ENCODE peak calls at places on chromosome 20, in nine cellular contexts. Q is endothelial cell of umbilical vein, Y is A549, L is GM23338, X is heart left ventricle, U is sigmoid colon, E is neuronal stem cell, H is tibial artery, S is testis. G is an unnamed sample.

GRCh38 chr20:4633780-4634179 is 87.9 kb upstream of the PRND start:
- DNase-seq in U (no peak), H (no peak), Q (peak; percentile 88), L (no peak), Y (no peak), E (no peak), S (no peak), X (no peak), G (no peak)

GRCh38 chr20:63864978-63865640 is at the start of gene TPD52L2:
- DNase-seq in X (peak; percentile 99), Y (peak; percentile 98), S (peak; percentile 100), L (peak; percentile 100), E (peak; percentile 96), H (peak; percentile 99), U (peak; percentile 99), Q (peak; percentile 99), G (peak; percentile 100)

GRCh38 chr20:2387180-2387577 is 6.5 kb downstream of the TGM6 start:
- DNase-seq in U (no peak), H (no peak), X (no peak), S (peak; percentile 44), E (peak; percentile 35), Y (peak; percentile 46), L (peak; percentile 74), Q (peak; percentile 33), G (no peak)

GRCh38 chr20:1830240-1830639 is 65.0 kb upstream of the SIRPA start:
- DNase-seq in H (no peak), Q (no peak), Y (peak; percentile 91), L (no peak), E (no peak), U (no peak), S (peak; percentile 91), X (peak; percentile 80), G (peak; percentile 99)

GRCh38 chr20:60558491-60558890 is 600.3 kb downstream of the CDH26 start:
- DNase-seq in Y (no peak), H (no peak), L (no peak), E (no peak), U (no peak), Q (no peak), S (no peak), X (no peak), G (no peak)

GRCh38 chr20:43372051-43372450 is 85.6 kb upstream of the SRSF6 start:
- DNase-seq in L (no peak), Y (no peak), X (no peak), U (no peak), S (no peak), H (no peak), E (no peak), Q (no peak), G (no peak)

GRCh38 chr20:4613718-4614620 is 107.7 kb upstream of the PRND start:
- DNase-seq in H (no peak), S (peak; percentile 86), L (peak; percentile 80), X (no peak), Q (peak; percentile 69), E (no peak), Y (peak; percentile 60), U (no peak), G (no peak)

GRCh38 chr20:14921546-14921945 is 584.1 kb upstream of the FLRT3 start:
- DNase-seq in L (no peak), U (no peak), S (no peak), E (no peak), X (no peak), Y (no peak), Q (peak; percentile 29), H (no peak), G (no peak)

GRCh38 chr20:24755411-24755922 is 193.6 kb upstream of the CST7 start:
- DNase-seq in U (no peak), H (no peak), X (no peak), Y (no peak), Q (no peak), S (no peak), L (no peak), E (no peak), G (no peak)

GRCh38 chr20:2729251-2729713 is 36.7 kb downstream of the EBF4 start:
- DNase-seq in H (no peak), Y (no peak), S (no peak), Q (no peak), L (no peak), X (no peak), U (no peak), E (no peak), G (no peak)

DNA sequence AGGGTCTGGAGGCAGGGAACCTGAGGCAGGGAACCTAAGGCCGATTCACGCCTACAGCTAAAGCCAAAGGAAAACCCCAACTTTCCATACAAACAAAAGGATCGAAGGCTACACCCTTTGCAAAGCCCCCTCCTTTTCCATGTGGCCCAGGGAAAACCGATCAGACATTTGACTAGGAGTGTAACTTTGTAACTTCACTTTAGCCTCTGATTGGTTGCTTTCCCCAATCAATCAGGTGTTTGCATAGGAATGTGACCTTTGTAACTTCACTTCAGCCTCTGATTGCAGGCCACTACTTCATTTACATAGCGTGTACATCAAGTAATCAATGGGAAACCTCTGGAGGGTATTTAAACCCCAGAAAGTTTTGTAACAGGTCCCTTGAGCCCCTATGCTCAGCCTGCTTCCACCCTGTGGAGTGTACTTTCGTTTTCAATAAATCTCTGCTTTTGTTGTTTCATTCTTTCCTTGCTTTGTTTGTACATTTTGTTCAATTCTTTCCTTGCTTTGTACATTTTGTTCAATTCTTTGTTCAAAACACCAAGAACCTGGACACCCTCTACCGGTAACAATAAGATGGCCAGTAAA is 43.3 kb downstream of the CHD6 start:
- DNase-seq in L (peak; percentile 83), Q (no peak), Y (no peak), E (no peak), X (no peak), S (no peak), H (no peak), U (no peak), G (no peak)
- H3K27ac ChIP-seq in L (peak overlapping the region; percentile 47), Q (no peak overlapping the region), Y (no peak overlapping the region), E (no peak overlapping the region), X (no peak overlapping the region), S (no peak overlapping the region), H (no peak overlapping the region), U (no peak overlapping the region), G (no peak overlapping the region)

DNA sequence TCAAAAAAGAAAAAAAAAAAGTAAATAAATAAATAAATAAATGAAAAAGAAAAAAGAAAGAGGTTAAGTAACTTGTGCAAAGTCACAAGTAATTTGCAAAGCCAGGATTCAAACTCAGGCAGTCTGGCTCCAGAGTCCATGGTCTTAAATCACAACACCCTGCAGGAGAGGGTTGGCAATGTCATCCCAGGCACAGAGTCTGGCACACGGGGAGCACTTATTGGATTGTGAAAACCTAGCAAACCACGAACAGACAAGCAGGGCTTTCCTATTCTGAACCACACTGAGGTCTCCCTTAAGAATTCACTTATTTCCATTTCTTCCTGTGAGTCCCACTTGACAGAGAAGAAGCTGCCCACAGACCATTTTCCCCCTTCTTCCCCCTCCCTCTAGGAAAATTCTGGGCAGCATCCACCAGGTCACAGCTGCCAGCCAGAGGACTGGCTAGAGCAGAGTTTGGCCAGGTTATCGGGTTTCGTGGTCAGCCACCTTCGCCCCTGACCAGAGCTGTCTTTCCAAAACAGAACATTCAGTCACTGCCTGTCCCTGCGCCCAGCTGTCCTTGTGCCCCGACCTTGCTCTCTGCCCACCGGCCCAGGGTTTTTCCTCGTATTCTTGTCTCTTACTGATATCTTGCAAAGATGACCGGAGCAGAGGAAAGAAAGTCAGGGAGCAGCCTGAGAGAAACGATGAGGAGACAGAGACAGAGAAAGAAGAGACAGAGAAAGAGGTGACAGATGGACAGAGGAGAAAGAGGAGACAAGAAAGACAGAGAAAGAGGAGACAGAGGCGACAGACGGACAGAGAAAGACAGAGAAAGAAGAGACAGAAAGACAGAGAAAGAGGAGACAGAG is 106.4 kb upstream of the PTPN1 start:
- DNase-seq in L (no peak), H (peak; percentile 90), X (no peak), U (no peak), S (no peak), Y (no peak), Q (no peak), E (no peak), G (no peak)
- H3K4me1 ChIP-seq in L (no peaks in the 10 kb centered on the region), H (peaks cover 93% of the 10 kb centered on the region), X (peaks cover 46% of the 10 kb centered on the region), U (peaks cover 34% of the 10 kb centered on the region), S (peaks cover 34% of the 10 kb centered on the region), Y (peaks cover 37% of the 10 kb centered on the region), Q (peaks cover 3% of the 10 kb centered on the region), E (peaks cover 5% of the 10 kb centered on the region), G (peaks cover 7% of the 10 kb centered on the region)

DNA sequence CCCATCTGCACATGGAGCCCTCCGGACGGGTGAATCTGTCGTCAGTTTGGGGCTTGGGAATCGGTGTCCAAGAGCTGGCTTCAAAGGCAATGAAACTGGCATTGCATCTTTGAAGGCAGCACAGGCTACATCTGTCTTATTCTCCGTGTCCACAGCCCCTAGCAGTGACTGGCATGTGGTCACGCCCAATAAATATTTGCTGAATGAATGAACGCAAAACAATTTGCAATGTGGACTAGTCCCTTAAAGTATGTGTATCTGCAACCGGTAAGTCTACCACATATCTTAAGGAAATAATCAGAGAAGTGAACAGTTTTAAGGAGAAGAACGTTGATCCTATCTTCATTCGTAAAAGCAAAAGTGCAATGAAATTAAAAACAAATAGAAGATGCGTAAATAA is 8.0 kb upstream of the PMEPA1 start:
- DNase-seq in H (no peak), E (no peak), Y (peak; percentile 68), X (no peak), L (no peak), S (no peak), U (no peak), Q (no peak), G (no peak)
- H3K27ac ChIP-seq in H (peak overlapping the region; percentile 96), E (no peak overlapping the region), Y (peak overlapping the region; percentile 98), X (peak overlapping the region; percentile 37), L (no peak overlapping the region), S (no peak overlapping the region), U (peak overlapping the region; percentile 56), Q (no peak overlapping the region), G (peak overlapping the region; percentile 100)

GRCh38 chr20:45034436-45034835 is 66.5 kb downstream of the KCNS1 start:
- DNase-seq in E (no peak), Y (no peak), S (no peak), Q (no peak), U (no peak), H (no peak), L (no peak), X (no peak), G (no peak)

GRCh38 chr20:45036044-45036755 is 64.7 kb downstream of the KCNS1 start:
- DNase-seq in Y (no peak), Q (peak; percentile 21), U (no peak), L (no peak), S (no peak), H (no peak), E (no peak), X (no peak), G (peak; percentile 84)

GRCh38 chr20:45032276-45032675 is 66.0 kb downstream of the STK4 start:
- DNase-seq in L (no peak), E (no peak), Q (no peak), H (no peak), Y (no peak), U (no peak), S (no peak), X (no peak), G (no peak)

GRCh38 chr20:45029884-45030283 is 63.6 kb downstream of the STK4 start:
- DNase-seq in Y (no peak), X (no peak), S (no peak), Q (no peak), E (no peak), U (no peak), H (no peak), L (no peak), G (no peak)

DNA sequence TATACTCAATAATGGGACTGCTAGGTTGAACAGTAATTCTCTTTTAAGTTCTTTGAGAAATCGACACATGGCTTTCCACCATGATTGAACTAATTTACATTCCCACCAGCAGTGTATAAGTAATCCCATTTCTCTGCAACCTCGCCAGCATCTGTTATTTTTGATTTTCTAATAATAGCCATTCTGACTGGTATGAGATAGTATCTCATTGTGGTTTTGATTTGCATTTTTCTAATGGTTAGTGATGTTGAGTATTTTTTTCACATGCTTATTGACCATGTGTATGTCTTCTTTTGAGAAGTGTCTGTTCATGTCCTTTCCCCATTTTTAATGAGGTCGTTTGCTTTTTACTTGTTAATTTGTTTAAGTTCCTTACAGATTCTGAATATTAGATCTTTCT is 66.5 kb downstream of the STK4 start:
- DNase-seq in Q (no peak), E (no peak), U (no peak), H (no peak), Y (no peak), S (no peak), X (no peak), L (no peak), G (no peak)
- H3K4me1 ChIP-seq in Q (peaks cover 5% of the 10 kb centered on the region), E (no peaks in the 10 kb centered on the region), U (peaks cover 10% of the 10 kb centered on the region), H (peaks cover 22% of the 10 kb centered on the region), Y (peaks cover 23% of the 10 kb centered on the region), S (no peaks in the 10 kb centered on the region), X (peaks cover 10% of the 10 kb centered on the region), L (peaks cover 9% of the 10 kb centered on the region), G (peaks cover 50% of the 10 kb centered on the region)

G was measured in RWPE2.